ENCODE peak calls at places on chromosomes 6 and 20, in nine cellular contexts. S is psoas muscle, X is NCI-H1694 treated with DMSO at 0.1 percent for 48 hours, H is SW 1271, C is esophagus squamous epithelium, T is astrocyte of the spinal cord, P is OCI-LY7, R is AG08396, L is progenitor cell of endocrine pancreas. E is an unnamed sample.

GRCh38 chr20:18590163-18590562 is 2.3 kb downstream of the DTD1 start:
- DNase-seq in X (no peak), T (no peak), S (no peak), R (no peak), C (no peak), P (peak; percentile 4), L (no peak), H (no peak), E (no peak)

GRCh38 chr6:43492673-43493072 is 15.3 kb downstream of the TJAP1 start:
- DNase-seq in R (no peak), S (no peak), X (no peak), L (no peak), P (no peak), T (peak; percentile 72), H (no peak), C (no peak), E (no peak)

GRCh38 chr20:37298190-37298939 is 8.9 kb downstream of the MANBAL start:
- DNase-seq in C (no peak), X (no peak), P (no peak), T (no peak), S (peak; percentile 62), H (no peak), L (no peak), R (no peak), E (peak; percentile 48)

GRCh38 chr6:21026576-21027273 is 492.5 kb downstream of the CDKAL1 start:
- DNase-seq in S (no peak), T (peak; percentile 52), H (no peak), P (no peak), C (no peak), R (no peak), L (no peak), X (no peak), E (no peak)

GRCh38 chr20:26276811-26277210 is 580.2 kb upstream of the ZNF337 start:
- DNase-seq in R (peak; percentile 5), T (peak; percentile 1), X (no peak), S (no peak), C (no peak), P (no peak), L (no peak), H (no peak), E (no peak)

GRCh38 chr20:38135641-38136420 is 29.2 kb downstream of the TGM2 start:
- DNase-seq in H (no peak), X (no peak), P (no peak), R (no peak), C (no peak), T (no peak), L (no peak), S (no peak), E (peak; percentile 29)

GRCh38 chr6:111980168-111980567 is 73.7 kb upstream of the CCN6 start:
- DNase-seq in P (no peak), X (no peak), L (no peak), C (no peak), S (no peak), H (no peak), R (peak; percentile 61), T (peak; percentile 16), E (peak; percentile 30)

GRCh38 chr6:11712760-11713159 is 65.8 kb downstream of the ADTRP start:
- DNase-seq in X (no peak), R (no peak), P (no peak), S (peak; percentile 44), C (no peak), H (no peak), T (no peak), L (no peak), E (peak; percentile 43)

GRCh38 chr6:28980797-28981390 is 24.2 kb downstream of the ZNF311 start:
- DNase-seq in C (no peak), H (peak; percentile 33), R (peak; percentile 82), L (peak; percentile 63), X (peak; percentile 70), T (peak; percentile 89), P (peak; percentile 93), S (peak; percentile 30), E (peak; percentile 68)

GRCh38 chr6:83984411-83984810 is 49.2 kb upstream of the MRAP2 start:
- DNase-seq in C (no peak), P (no peak), H (no peak), T (no peak), L (no peak), X (no peak), R (no peak), S (no peak), E (no peak)

GRCh38 chr20:62360854-62361798 is 6.0 kb downstream of the LAMA5 start:
- DNase-seq in T (no peak), S (peak; percentile 29), H (no peak), R (no peak), C (no peak), P (no peak), X (no peak), L (no peak), E (peak; percentile 64)

GRCh38 chr6:105594821-105595220 is 191.9 kb upstream of the PREP start:
- DNase-seq in X (no peak), R (no peak), L (no peak), C (no peak), T (peak; percentile 57), H (no peak), P (no peak), S (no peak), E (no peak)

GRCh38 chr20:50981714-50982048 is 23.1 kb downstream of the MOCS3 start:
- DNase-seq in L (no peak), H (no peak), P (no peak), R (no peak), X (no peak), C (no peak), T (no peak), S (no peak), E (no peak)

GRCh38 chr6:70724524-70724923 is 56.8 kb downstream of the SMAP1 start:
- DNase-seq in C (no peak), S (no peak), H (no peak), T (no peak), L (no peak), P (no peak), R (no peak), X (no peak), E (no peak)

GRCh38 chr6:154805288-154805911 is 72.2 kb downstream of the SCAF8 start:
- DNase-seq in R (peak; percentile 35), T (peak; percentile 62), P (peak; percentile 59), H (no peak), C (no peak), X (peak; percentile 74), S (no peak), L (no peak), E (no peak)

GRCh38 chr6:161142957-161143296 is 130.9 kb downstream of the AGPAT4 start:
- DNase-seq in C (no peak), T (no peak), P (no peak), H (no peak), X (no peak), S (no peak), L (no peak), R (no peak), E (no peak)

GRCh38 chr6:37188962-37189510 is 19.1 kb downstream of the PIM1 start:
- DNase-seq in L (no peak), C (no peak), X (no peak), T (no peak), H (no peak), S (no peak), R (no peak), P (no peak), E (no peak)

GRCh38 chr6:5412017-5412416 is 150.7 kb downstream of the FARS2 start:
- DNase-seq in H (no peak), P (no peak), R (no peak), C (no peak), L (no peak), X (no peak), S (no peak), T (no peak), E (no peak)

GRCh38 chr20:49318091-49318429 is 40.2 kb upstream of the ZNFX1 start:
- DNase-seq in P (no peak), T (no peak), S (no peak), R (no peak), X (no peak), C (no peak), H (no peak), L (no peak), E (peak; percentile 21)

GRCh38 chr6:28896505-28897392 is 27.0 kb downstream of the TRIM27 start:
- DNase-seq in L (peak; percentile 45), T (peak; percentile 65), H (peak; percentile 67), S (peak; percentile 54), R (peak; percentile 44), X (peak; percentile 41), C (no peak), P (peak; percentile 79), E (peak; percentile 55)

GRCh38 chr6:61842005-61842404 is 444.0 kb downstream of the KHDRBS2 start:
- DNase-seq in P (no peak), L (no peak), S (no peak), X (no peak), T (no peak), R (no peak), H (no peak), C (no peak), E (no peak)

GRCh38 chr6:70672549-70672948 is 4.9 kb downstream of the SMAP1 start:
- DNase-seq in C (no peak), S (no peak), R (no peak), X (no peak), H (no peak), P (no peak), L (no peak), T (no peak), E (no peak)

GRCh38 chr20:45450097-45450818 is 19.3 kb upstream of the WFDC2 start:
- DNase-seq in X (peak; percentile 23), C (no peak), P (peak; percentile 79), S (no peak), L (no peak), R (peak; percentile 44), T (peak; percentile 45), H (no peak), E (no peak)